ENCODE peak calls at places on chromosomes 6 and 20, in eight cellular contexts. Y is occipital lobe; A is substantia nigra; U is HT1080; M is D721Med; P is stimulated activated CD8-positive, alpha-beta memory T cell treated with anti-CD3 and anti-CD28 coated beads, Interleukin-15, amount 100 ng/mL, for 24 hours; I is T47D; T is pancreas. Q is an unnamed sample.

GRCh38 chr6:10140824-10141223 is 274.1 kb downstream of the TFAP2A start:
- DNase-seq in P (no peak), Y (no peak), U (peak; percentile 21), T (no peak), A (no peak), I (peak; percentile 86), M (no peak), Q (no peak)

GRCh38 chr6:3742426-3743344 is 8.8 kb downstream of the PXDC1 start:
- DNase-seq in I (peak; percentile 89), A (peak; percentile 30), M (peak; percentile 73), Y (peak; percentile 60), P (peak; percentile 98), T (peak; percentile 80), U (peak; percentile 64), Q (peak; percentile 46)

GRCh38 chr20:55424968-55425367 is 580.4 kb downstream of the CBLN4 start:
- DNase-seq in I (no peak), Y (peak; percentile 33), U (no peak), P (no peak), M (no peak), A (no peak), T (no peak), Q (no peak)

GRCh38 chr20:46438156-46438750 is 31.8 kb upstream of the ELMO2 start:
- DNase-seq in A (peak; percentile 29), P (no peak), T (no peak), Y (peak; percentile 40), U (peak; percentile 37), M (peak; percentile 38), I (peak; percentile 83), Q (no peak)

GRCh38 chr6:126127662-126128061 is 141.3 kb downstream of the TRMT11 start:
- DNase-seq in U (peak; percentile 8), P (no peak), T (no peak), M (no peak), Y (no peak), I (peak; percentile 7), A (no peak), Q (no peak)

GRCh38 chr20:36216314-36217025 is 19.8 kb upstream of the AAR2 start:
- DNase-seq in A (no peak), I (no peak), M (no peak), U (no peak), T (no peak), Y (no peak), P (no peak), Q (no peak)

GRCh38 chr20:46356195-46357029 is 48.1 kb upstream of the CDH22 start:
- DNase-seq in A (no peak), T (no peak), P (no peak), Y (no peak), U (no peak), I (no peak), M (no peak), Q (no peak)

GRCh38 chr20:58973179-58973578 is 7.9 kb upstream of the NELFCD start:
- DNase-seq in P (no peak), I (no peak), M (no peak), A (no peak), T (no peak), Y (no peak), U (no peak), Q (no peak)

GRCh38 chr6:141288947-141289346 is 843.8 kb upstream of the GJE1 start:
- DNase-seq in Y (no peak), T (no peak), U (no peak), I (no peak), A (no peak), M (no peak), P (no peak), Q (no peak)

GRCh38 chr6:155314773-155315515 is 660 bp upstream of the TFB1M start:
- DNase-seq in I (no peak), Y (peak; percentile 44), U (peak; percentile 93), M (no peak), P (no peak), T (peak; percentile 62), A (no peak), Q (peak; percentile 97)

GRCh38 chr6:30681696-30682180 is 4.7 kb downstream of the PPP1R18 start:
- DNase-seq in U (no peak), P (no peak), T (no peak), M (no peak), Y (no peak), A (no peak), I (no peak), Q (no peak)

GRCh38 chr20:61614311-61615100 is 362.4 kb downstream of the CDH4 start:
- DNase-seq in T (peak; percentile 27), A (no peak), U (no peak), P (no peak), M (no peak), I (no peak), Y (no peak), Q (no peak)

GRCh38 chr6:160071805-160072687 is 49.6 kb upstream of the SLC22A1 start:
- DNase-seq in P (no peak), M (no peak), A (no peak), T (no peak), U (no peak), Y (no peak), I (no peak), Q (no peak)

GRCh38 chr6:3510617-3511016 is 53.8 kb upstream of the SLC22A23 start:
- DNase-seq in Y (no peak), M (no peak), P (no peak), A (no peak), I (no peak), U (no peak), T (no peak), Q (no peak)

GRCh38 chr6:138815797-138816528 is 20.1 kb downstream of the ECT2L start:
- DNase-seq in U (peak; percentile 58), T (no peak), I (peak; percentile 76), Y (no peak), P (no peak), M (peak; percentile 36), A (no peak), Q (peak; percentile 61)

GRCh38 chr20:38168791-38169589 is 3.9 kb upstream of the TGM2 start:
- DNase-seq in Y (no peak), M (no peak), U (peak; percentile 37), A (no peak), T (no peak), P (no peak), I (no peak), Q (no peak)

Q was measured in NCI-H1417 treated with DMSO at 0.1 percent for 48 hours.